ENCODE peak calls at places on chromosomes 11 and 22, in eight cellular contexts. J is PC-9; S is CD8-positive, alpha-beta memory T cell; E is GM06990; B is CD8-positive, alpha-beta T cell; I is mesendoderm; Y is adrenal gland; T is keratinocyte. A is an unnamed sample.

GRCh38 chr22:49930128-49930527 is 11.7 kb downstream of the CRELD2 start:
- DNase-seq in J (no peak), S (no peak), E (no peak), B (no peak), I (no peak), Y (no peak), T (no peak), A (no peak)

GRCh38 chr11:72553748-72554147 is 119.4 kb upstream of the CLPB start:
- DNase-seq in J (no peak), S (peak; percentile 32), E (no peak), B (no peak), I (peak; percentile 72), Y (peak; percentile 18), T (no peak), A (no peak)

GRCh38 chr22:20429254-20430100 is 8.1 kb downstream of the SCARF2 start:
- DNase-seq in J (no peak), S (peak; percentile 82), E (peak; percentile 72), B (peak; percentile 82), I (peak; percentile 77), Y (peak; percentile 63), T (peak; percentile 30), A (peak; percentile 79)

GRCh38 chr11:111764621-111765020 is 1.6 kb downstream of the PPP2R1B start:
- DNase-seq in J (no peak), S (no peak), E (no peak), B (no peak), I (no peak), Y (no peak), T (no peak), A (no peak)

GRCh38 chr11:47257518-47258316 is at the start of gene NR1H3:
- DNase-seq in J (peak; percentile 78), S (no peak), E (no peak), B (no peak), I (peak; percentile 91), Y (peak; percentile 88), T (no peak), A (no peak)

GRCh38 chr11:119380160-119380815 is 1.2 kb downstream of the USP2 start:
- DNase-seq in J (no peak), S (no peak), E (no peak), B (no peak), I (no peak), Y (peak; percentile 52), T (no peak), A (no peak)

GRCh38 chr11:115941481-115941993 is 437.3 kb upstream of the CADM1 start:
- DNase-seq in J (peak; percentile 59), S (no peak), E (no peak), B (no peak), I (no peak), Y (peak; percentile 51), T (peak; percentile 26), A (no peak)

GRCh38 chr11:134572741-134573675 is 161.0 kb upstream of the B3GAT1 start:
- DNase-seq in J (no peak), S (no peak), E (no peak), B (no peak), I (no peak), Y (no peak), T (no peak), A (no peak)

GRCh38 chr11:47784785-47785381 is 17.7 kb upstream of the FNBP4 start:
- DNase-seq in J (no peak), S (no peak), E (no peak), B (no peak), I (no peak), Y (no peak), T (no peak), A (no peak)

GRCh38 chr11:61021661-61022212 is 50.3 kb downstream of the CD6 start:
- DNase-seq in J (no peak), S (peak; percentile 89), E (peak; percentile 39), B (peak; percentile 89), I (peak; percentile 36), Y (no peak), T (no peak), A (peak; percentile 93)

GRCh38 chr11:125413226-125413625 is 82.8 kb downstream of the FEZ1 start:
- DNase-seq in J (no peak), S (no peak), E (no peak), B (no peak), I (no peak), Y (no peak), T (no peak), A (no peak)

GRCh38 chr11:123457187-123457770 is 27.2 kb downstream of the GRAMD1B start:
- DNase-seq in J (no peak), S (peak; percentile 15), E (no peak), B (peak; percentile 13), I (no peak), Y (peak; percentile 84), T (no peak), A (no peak)

GRCh38 chr22:27175974-27176373 is 518.6 kb downstream of the MIAT start:
- DNase-seq in J (no peak), S (no peak), E (no peak), B (no peak), I (no peak), Y (no peak), T (no peak), A (no peak)

GRCh38 chr22:40450651-40451050 is 80.3 kb downstream of the SGSM3 start:
- DNase-seq in J (no peak), S (no peak), E (no peak), B (no peak), I (no peak), Y (no peak), T (no peak), A (no peak)

GRCh38 chr11:57641011-57641410 is 8.7 kb downstream of the YPEL4 start:
- DNase-seq in J (no peak), S (no peak), E (no peak), B (no peak), I (peak; percentile 55), Y (no peak), T (no peak), A (no peak)

GRCh38 chr11:34053161-34053686 is 1.7 kb downstream of the CAPRIN1 start:
- DNase-seq in J (peak; percentile 63), S (peak; percentile 76), E (peak; percentile 74), B (peak; percentile 78), I (peak; percentile 84), Y (peak; percentile 85), T (no peak), A (peak; percentile 75)

GRCh38 chr11:78790784-78791183 is 216.1 kb upstream of the NARS2 start:
- DNase-seq in J (no peak), S (no peak), E (no peak), B (no peak), I (no peak), Y (no peak), T (no peak), A (no peak)

GRCh38 chr11:102807921-102808320 is 10.0 kb upstream of the MMP1 start:
- DNase-seq in J (peak; percentile 43), S (no peak), E (no peak), B (no peak), I (peak; percentile 92), Y (peak; percentile 16), T (no peak), A (no peak)

GRCh38 chr11:47003180-47003877 is 66.8 kb downstream of the CSTPP1 start:
- DNase-seq in J (no peak), S (no peak), E (no peak), B (no peak), I (no peak), Y (peak; percentile 88), T (no peak), A (no peak)

GRCh38 chr22:46511391-46512370 is 25.7 kb downstream of the CELSR1 start:
- DNase-seq in J (no peak), S (no peak), E (no peak), B (no peak), I (no peak), Y (no peak), T (no peak), A (no peak)

GRCh38 chr22:48365386-48365785 is 1462.3 kb downstream of the BRD1 start:
- DNase-seq in J (no peak), S (no peak), E (no peak), B (no peak), I (no peak), Y (no peak), T (no peak), A (peak; percentile 29)

GRCh38 chr11:63417174-63417852 is 47.7 kb downstream of the SLC22A9 start:
- DNase-seq in J (no peak), S (no peak), E (no peak), B (no peak), I (no peak), Y (no peak), T (no peak), A (no peak)

GRCh38 chr11:16959528-16960100 is 54.6 kb downstream of the PLEKHA7 start:
- DNase-seq in J (no peak), S (no peak), E (no peak), B (no peak), I (peak; percentile 77), Y (no peak), T (no peak), A (no peak)

GRCh38 chr11:121004196-121004840 is 19.6 kb upstream of the TBCEL start:
- DNase-seq in J (no peak), S (no peak), E (no peak), B (no peak), I (peak; percentile 86), Y (no peak), T (no peak), A (no peak)
- H3K27me3 ChIP-seq in J (peaks cover 81% of the 10 kb centered on the region), S (no peaks in the 10 kb centered on the region), E (no peaks in the 10 kb centered on the region), B (no peaks in the 10 kb centered on the region), I (no peaks in the 10 kb centered on the region), Y (no peaks in the 10 kb centered on the region), T (no peaks in the 10 kb centered on the region), A (peaks cover 32% of the 10 kb centered on the region)

DNA sequence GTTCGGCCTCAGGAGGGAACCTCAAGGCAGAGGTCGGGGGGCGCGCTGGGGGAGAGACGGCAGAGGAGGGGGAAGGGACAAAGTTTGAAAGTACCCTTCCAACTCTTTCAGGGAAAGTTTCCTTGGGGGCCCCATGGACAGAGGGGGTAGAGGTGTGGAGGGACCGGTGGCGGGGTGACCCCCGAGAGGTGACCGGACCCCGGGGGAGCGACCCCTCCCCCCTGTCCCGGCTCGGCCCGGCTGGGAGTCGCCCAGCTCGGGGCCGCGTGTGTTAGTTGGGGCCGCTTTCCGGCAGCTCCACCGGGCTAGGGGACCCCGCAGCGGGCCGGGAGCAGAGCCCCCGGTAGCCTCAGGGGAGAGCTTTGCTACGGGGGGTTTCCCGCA is 3.2 kb upstream of the GCAT start:
- DNase-seq in J (no peak), S (no peak), E (no peak), B (no peak), I (no peak), Y (no peak), T (no peak), A (no peak)
- H3K27me3 ChIP-seq in J (no peaks in the 10 kb centered on the region), S (peaks cover 47% of the 10 kb centered on the region), E (peaks cover 10% of the 10 kb centered on the region), B (peaks cover 13% of the 10 kb centered on the region), I (peaks cover 30% of the 10 kb centered on the region), Y (no peaks in the 10 kb centered on the region), T (no peaks in the 10 kb centered on the region), A (peaks cover 49% of the 10 kb centered on the region)

DNA sequence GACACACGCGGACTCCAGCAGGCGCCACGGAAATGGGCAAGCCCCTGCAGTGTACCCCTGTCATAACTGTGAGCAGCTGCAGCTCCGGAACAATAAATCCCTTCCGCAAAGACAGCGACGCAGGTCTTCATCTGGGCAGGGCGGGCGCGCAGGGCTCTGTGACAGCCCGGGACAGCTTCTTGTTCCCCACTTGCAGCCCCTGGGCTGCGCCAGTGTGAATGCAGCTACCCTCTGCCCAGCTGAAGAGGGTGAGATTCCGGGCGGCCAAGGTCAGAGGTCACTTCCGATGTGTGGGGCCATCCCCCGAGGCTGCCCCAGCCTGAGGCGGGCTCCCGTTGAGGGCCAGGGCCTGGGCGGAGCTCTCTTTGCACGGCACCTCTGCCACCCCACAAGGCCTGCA is 24.0 kb downstream of the MOB2 start:
- DNase-seq in J (no peak), S (no peak), E (no peak), B (no peak), I (no peak), Y (no peak), T (no peak), A (no peak)
- H3K27me3 ChIP-seq in J (no peaks in the 10 kb centered on the region), S (no peaks in the 10 kb centered on the region), E (no peaks in the 10 kb centered on the region), B (no peaks in the 10 kb centered on the region), I (no peaks in the 10 kb centered on the region), Y (no peaks in the 10 kb centered on the region), T (no peaks in the 10 kb centered on the region), A (no peaks in the 10 kb centered on the region)

GRCh38 chr11:70080763-70081162 is 2.6 kb downstream of the ANO1 start:
- DNase-seq in J (peak; percentile 97), S (no peak), E (no peak), B (no peak), I (no peak), Y (no peak), T (peak; percentile 90), A (no peak)
- H3K27me3 ChIP-seq in J (no peaks in the 10 kb centered on the region), S (no peaks in the 10 kb centered on the region), E (no peaks in the 10 kb centered on the region), B (peaks cover 3% of the 10 kb centered on the region), I (peaks cover 19% of the 10 kb centered on the region), Y (peaks cover 22% of the 10 kb centered on the region), T (peaks cover 26% of the 10 kb centered on the region), A (peaks cover 30% of the 10 kb centered on the region)

A was measured in CD4-positive, alpha-beta T cell.